ENCODE peak calls at places on chromosomes 7 and 10, in eight cellular contexts. B is G401, J is prostate gland, U is MV-4-11, H is aorta, Z is ovary, K is sigmoid colon, N is A549. M is an unnamed sample.

GRCh38 chr10:6056411-6057135 is 5.6 kb downstream of the IL2RA start:
- DNase-seq in H (no peak), U (no peak), J (no peak), Z (no peak), B (no peak), N (no peak), K (peak), M (no peak)

GRCh38 chr10:124547651-124548168 is 86.1 kb downstream of the LHPP start:
- DNase-seq in J (no peak), U (no peak), K (no peak), B (no peak), Z (no peak), N (no peak), H (no peak), M (no peak)

GRCh38 chr10:22629126-22629525 is 85.3 kb downstream of the PIP4K2A start:
- DNase-seq in U (no peak), N (no peak), B (no peak), K (no peak), Z (no peak), J (no peak), H (no peak), M (no peak)

GRCh38 chr7:29140873-29141468 is 5.4 kb downstream of the CPVL start:
- DNase-seq in H (no peak), B (no peak), Z (no peak), U (peak), K (no peak), N (no peak), J (no peak), M (peak)

GRCh38 chr10:133201151-133201947 is 28.7 kb upstream of the UTF1 start:
- DNase-seq in Z (no peak), B (no peak), U (no peak), J (no peak), N (no peak), K (no peak), H (no peak), M (no peak)

GRCh38 chr10:48523820-48524758 is 80.8 kb downstream of the ARHGAP22 start:
- DNase-seq in B (no peak), H (no peak), N (peak), U (peak), J (no peak), K (peak), Z (peak), M (no peak)

GRCh38 chr7:44431091-44431608 is 59.3 kb downstream of the NUDCD3 start:
- DNase-seq in J (no peak), U (peak), Z (no peak), B (peak), H (no peak), K (no peak), N (peak), M (no peak)

GRCh38 chr7:3592438-3593134 is 291.5 kb downstream of the SDK1 start:
- DNase-seq in H (no peak), Z (no peak), B (no peak), J (no peak), U (no peak), N (no peak), K (no peak), M (no peak)

GRCh38 chr7:26958834-26959233 is 94.4 kb upstream of the SKAP2 start:
- DNase-seq in J (no peak), Z (no peak), U (no peak), N (peak), B (no peak), K (no peak), H (no peak), M (no peak)

GRCh38 chr10:659710-660141 is 29.7 kb downstream of the DIP2C start:
- DNase-seq in N (no peak), B (no peak), K (peak), H (no peak), Z (no peak), J (no peak), U (no peak), M (peak)

GRCh38 chr10:7475046-7475860 is 64.4 kb upstream of the SFMBT2 start:
- DNase-seq in B (peak), J (no peak), U (peak), K (peak), H (no peak), N (no peak), Z (peak), M (peak)

GRCh38 chr10:100790761-100791208 is 45.4 kb downstream of the PAX2 start:
- DNase-seq in U (no peak), K (no peak), B (no peak), H (no peak), Z (no peak), N (no peak), J (no peak), M (no peak)

GRCh38 chr10:91034494-91035157 is 113.7 kb upstream of the ANKRD1 start:
- DNase-seq in J (peak), N (no peak), Z (peak), U (peak), K (peak), B (no peak), H (peak), M (peak)

GRCh38 chr7:15046851-15047250 is 144.3 kb upstream of the DGKB start:
- DNase-seq in U (no peak), J (no peak), N (no peak), K (no peak), Z (no peak), B (no peak), H (no peak), M (no peak)

M was measured in tibial artery.